ENCODE peak calls at places on chromosomes 16 and 17, in four cellular contexts. One of them, this sample, is unnamed.

GRCh38 chr17:57311281-57312216 is 55.2 kb downstream of the MSI2 start:
- DNase-seq in H9: no peak
- DNase-seq in IMR-90: no peak
- DNase-seq in H1: no peak
- DNase-seq in this sample: no peak

GRCh38 chr17:14745122-14745521 is 444.2 kb downstream of the HS3ST3B1 start:
- DNase-seq in H9: no peak
- DNase-seq in IMR-90: peak; percentile 46
- DNase-seq in H1: no peak
- DNase-seq in this sample: no peak

GRCh38 chr17:19744922-19745757 is 3.0 kb downstream of the ALDH3A1 start:
- DNase-seq in IMR-90: peak; percentile 55
- DNase-seq in H1: peak; percentile 100
- DNase-seq in H9: peak; percentile 98
- DNase-seq in this sample: peak; percentile 93

GRCh38 chr17:61076649-61077048 is 323.0 kb upstream of the TBX2 start:
- DNase-seq in IMR-90: peak; percentile 32
- DNase-seq in H9: no peak
- DNase-seq in H1: no peak
- DNase-seq in this sample: no peak

GRCh38 chr17:74190154-74190553 is 13.3 kb upstream of the RPL38 start:
- DNase-seq in H1: no peak
- DNase-seq in IMR-90: peak; percentile 61
- DNase-seq in H9: no peak
- DNase-seq in this sample: peak; percentile 78

GRCh38 chr16:47051031-47051430 is 77.6 kb upstream of the DNAJA2 start:
- DNase-seq in IMR-90: no peak
- DNase-seq in H9: no peak
- DNase-seq in H1: no peak
- DNase-seq in this sample: no peak

GRCh38 chr17:58184308-58184985 is 8.1 kb upstream of the EPX start:
- DNase-seq in IMR-90: peak; percentile 47
- DNase-seq in H1: no peak
- DNase-seq in H9: peak; percentile 88
- DNase-seq in this sample: peak; percentile 88

GRCh38 chr17:48483471-48484131 is 47.2 kb downstream of the HOXB1 start:
- DNase-seq in H1: no peak
- DNase-seq in H9: no peak
- DNase-seq in IMR-90: peak; percentile 100
- DNase-seq in this sample: peak; percentile 47

GRCh38 chr17:81239714-81240555 is 817 bp downstream of the NDUFAF8 start:
- DNase-seq in H9: no peak
- DNase-seq in H1: no peak
- DNase-seq in IMR-90: peak; percentile 6
- DNase-seq in this sample: no peak

GRCh38 chr17:60077672-60078519 is 825 bp downstream of the HEATR6 start:
- DNase-seq in H1: no peak
- DNase-seq in H9: no peak
- DNase-seq in IMR-90: no peak
- DNase-seq in this sample: no peak

GRCh38 chr17:3838206-3838605 is 7.8 kb downstream of the NCBP3 start:
- DNase-seq in IMR-90: no peak
- DNase-seq in H1: no peak
- DNase-seq in H9: no peak
- DNase-seq in this sample: no peak

GRCh38 chr16:69286941-69287713 is 24.0 kb upstream of the VPS4A start:
- DNase-seq in H9: no peak
- DNase-seq in IMR-90: peak; percentile 78
- DNase-seq in H1: no peak
- DNase-seq in this sample: peak; percentile 47

GRCh38 chr16:68252383-68252782 is 7.2 kb downstream of the PLA2G15 start:
- DNase-seq in IMR-90: no peak
- DNase-seq in H1: no peak
- DNase-seq in H9: no peak
- DNase-seq in this sample: no peak

GRCh38 chr17:21474815-21475214 is 98.7 kb downstream of the KCNJ12 start:
- DNase-seq in H1: peak; percentile 40
- DNase-seq in H9: no peak
- DNase-seq in IMR-90: no peak
- DNase-seq in this sample: no peak

GRCh38 chr16:73042807-73043206 is 5.1 kb downstream of the ZFHX3 start:
- DNase-seq in H1: no peak
- DNase-seq in H9: no peak
- DNase-seq in IMR-90: no peak
- DNase-seq in this sample: no peak

GRCh38 chr17:41624208-41625101 is at the start of gene KRT17:
- DNase-seq in H9: peak; percentile 62
- DNase-seq in IMR-90: no peak
- DNase-seq in H1: no peak
- DNase-seq in this sample: peak; percentile 36

GRCh38 chr16:7861891-7862585 is 529.4 kb downstream of the RBFOX1 start:
- DNase-seq in H1: no peak
- DNase-seq in H9: no peak
- DNase-seq in IMR-90: no peak
- DNase-seq in this sample: peak; percentile 88

GRCh38 chr17:51298508-51299371 is 38.4 kb downstream of the UTP18 start:
- DNase-seq in IMR-90: peak; percentile 54
- DNase-seq in H1: no peak
- DNase-seq in H9: peak; percentile 43
- DNase-seq in this sample: peak; percentile 75

GRCh38 chr17:75595284-75595918 is 7.8 kb downstream of the MYO15B start:
- DNase-seq in IMR-90: no peak
- DNase-seq in H9: peak; percentile 37
- DNase-seq in H1: no peak
- DNase-seq in this sample: no peak

GRCh38 chr17:71824671-71825070 is 296.1 kb upstream of the SOX9 start:
- DNase-seq in IMR-90: no peak
- DNase-seq in H1: no peak
- DNase-seq in H9: no peak
- DNase-seq in this sample: peak; percentile 27
- H3K27ac ChIP-seq in IMR-90: no peak overlapping the region
- H3K27ac ChIP-seq in H1: no peak overlapping the region
- H3K27ac ChIP-seq in H9: no peak overlapping the region
- H3K27ac ChIP-seq in this sample: no peak overlapping the region

GRCh38 chr17:8925141-8925540 is 40.4 kb downstream of the PIK3R5 start:
- DNase-seq in IMR-90: no peak
- DNase-seq in H1: no peak
- DNase-seq in H9: no peak
- DNase-seq in this sample: no peak
- H3K56ac ChIP-seq in IMR-90: no peak overlapping the region
- H3K56ac ChIP-seq in H1: peak overlapping the region; percentile 97
- H3K56ac ChIP-seq in H9: no peak overlapping the region
- H3K56ac ChIP-seq in this sample: no peak overlapping the region

DNA sequence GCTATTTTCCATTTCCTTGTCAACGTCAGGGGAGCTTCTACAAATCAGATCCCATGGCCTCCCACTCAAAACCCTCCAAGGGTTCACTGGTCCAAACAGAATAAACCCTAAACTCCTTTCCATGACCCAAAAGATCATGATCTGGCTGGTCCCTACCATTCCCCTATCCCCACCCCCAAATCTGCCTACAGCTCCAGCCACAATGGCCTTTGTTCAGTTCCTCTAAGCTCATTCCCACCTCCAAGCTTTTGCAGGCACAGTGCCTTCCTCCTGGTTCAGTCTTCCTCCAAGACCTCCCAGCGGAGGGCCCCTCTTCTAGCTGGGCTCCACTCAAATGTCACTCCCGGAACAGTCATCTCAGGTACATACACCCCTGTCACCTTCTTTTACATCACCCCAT is 2.0 kb downstream of the GPRC5B start:
- DNase-seq in H9: peak; percentile 48
- DNase-seq in IMR-90: no peak
- DNase-seq in H1: peak; percentile 58
- DNase-seq in this sample: peak; percentile 62
- H3K27ac ChIP-seq in H9: peak overlapping the region; percentile 28
- H3K27ac ChIP-seq in IMR-90: no peak overlapping the region
- H3K27ac ChIP-seq in H1: peak overlapping the region; percentile 63
- H3K27ac ChIP-seq in this sample: peak overlapping the region; percentile 13

GRCh38 chr16:13421726-13422125 is 498.2 kb upstream of the ERCC4 start:
- DNase-seq in H1: no peak
- DNase-seq in H9: no peak
- DNase-seq in IMR-90: no peak
- DNase-seq in this sample: peak; percentile 83
- H3K56ac ChIP-seq in H1: no peak overlapping the region
- H3K56ac ChIP-seq in H9: no peak overlapping the region
- H3K56ac ChIP-seq in IMR-90: no peak overlapping the region
- H3K56ac ChIP-seq in this sample: peak overlapping the region; percentile 51

GRCh38 chr17:36608280-36608679 is 6.9 kb downstream of the MRM1 start:
- DNase-seq in H1: no peak
- DNase-seq in IMR-90: no peak
- DNase-seq in H9: no peak
- DNase-seq in this sample: no peak
- H3K27ac ChIP-seq in H1: no peak overlapping the region
- H3K27ac ChIP-seq in IMR-90: no peak overlapping the region
- H3K27ac ChIP-seq in H9: no peak overlapping the region
- H3K27ac ChIP-seq in this sample: no peak overlapping the region

GRCh38 chr16:3486506-3487215 is 8.6 kb downstream of the C16orf90 start:
- DNase-seq in H1: no peak
- DNase-seq in H9: no peak
- DNase-seq in IMR-90: no peak
- DNase-seq in this sample: no peak

GRCh38 chr16:3482659-3483241 is 12.5 kb downstream of the C16orf90 start:
- DNase-seq in IMR-90: no peak
- DNase-seq in H9: no peak
- DNase-seq in H1: no peak
- DNase-seq in this sample: no peak

GRCh38 chr16:3485097-3485470 is 10.2 kb downstream of the C16orf90 start:
- DNase-seq in H9: no peak
- DNase-seq in IMR-90: no peak
- DNase-seq in H1: no peak
- DNase-seq in this sample: no peak

GRCh38 chr16:3485821-3486505 is 9.3 kb downstream of the C16orf90 start:
- DNase-seq in IMR-90: no peak
- DNase-seq in H9: no peak
- DNase-seq in H1: no peak
- DNase-seq in this sample: peak; percentile 57

GRCh38 chr16:3484328-3485096 is 10.8 kb downstream of the C16orf90 start:
- DNase-seq in H9: no peak
- DNase-seq in H1: no peak
- DNase-seq in IMR-90: no peak
- DNase-seq in this sample: no peak
- H3K56ac ChIP-seq in H9: no peak overlapping the region
- H3K56ac ChIP-seq in H1: no peak overlapping the region
- H3K56ac ChIP-seq in IMR-90: no peak overlapping the region
- H3K56ac ChIP-seq in this sample: no peak overlapping the region

DNA sequence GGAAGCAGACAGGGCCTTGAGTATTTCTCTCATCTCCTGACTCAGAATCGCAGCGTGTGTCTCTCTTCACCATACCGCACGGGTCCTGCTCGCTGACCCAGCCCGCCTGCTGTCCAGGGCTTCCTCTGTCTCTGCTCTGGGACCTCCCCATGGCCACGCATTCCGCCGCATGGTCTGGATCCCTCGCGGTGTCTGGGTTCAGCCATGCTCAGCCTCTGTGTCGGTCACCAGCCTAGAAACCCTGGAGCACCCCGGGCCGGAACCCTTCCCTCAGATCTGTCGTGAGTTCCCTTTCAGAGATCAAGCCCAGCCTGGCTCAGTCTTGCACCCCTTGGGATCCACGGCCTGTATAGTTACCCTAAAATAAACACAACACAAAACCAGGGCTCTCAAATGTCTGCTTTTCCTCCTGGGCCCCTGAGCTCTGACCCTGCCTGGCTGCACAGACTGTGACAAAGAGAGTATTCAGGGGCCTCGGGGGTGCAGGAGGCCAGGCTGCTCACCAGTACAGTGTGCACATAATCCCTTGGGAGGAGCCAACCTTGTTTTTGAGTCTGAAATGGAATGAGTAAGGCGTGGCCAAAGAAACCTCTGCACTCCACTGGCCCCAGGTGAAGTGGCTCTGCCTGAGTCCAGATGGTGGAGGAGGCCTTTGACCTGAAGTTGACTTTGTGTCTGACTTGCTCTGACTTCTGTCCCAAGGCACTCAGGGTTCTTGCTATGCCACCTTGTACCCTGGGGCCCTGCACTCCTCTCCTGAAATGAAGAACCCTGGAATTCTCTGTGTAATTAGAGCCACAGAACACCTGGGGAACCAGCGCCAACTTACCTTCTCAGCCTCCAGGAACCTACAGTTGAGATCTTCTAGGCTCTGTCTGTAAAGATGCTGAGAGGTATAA is 5.8 kb upstream of the SPIRE2 start:
- DNase-seq in H9: no peak
- DNase-seq in H1: no peak
- DNase-seq in IMR-90: no peak
- DNase-seq in this sample: no peak
- H3K27ac ChIP-seq in H9: no peak overlapping the region
- H3K27ac ChIP-seq in H1: no peak overlapping the region
- H3K27ac ChIP-seq in IMR-90: no peak overlapping the region
- H3K27ac ChIP-seq in this sample: no peak overlapping the region

DNA sequence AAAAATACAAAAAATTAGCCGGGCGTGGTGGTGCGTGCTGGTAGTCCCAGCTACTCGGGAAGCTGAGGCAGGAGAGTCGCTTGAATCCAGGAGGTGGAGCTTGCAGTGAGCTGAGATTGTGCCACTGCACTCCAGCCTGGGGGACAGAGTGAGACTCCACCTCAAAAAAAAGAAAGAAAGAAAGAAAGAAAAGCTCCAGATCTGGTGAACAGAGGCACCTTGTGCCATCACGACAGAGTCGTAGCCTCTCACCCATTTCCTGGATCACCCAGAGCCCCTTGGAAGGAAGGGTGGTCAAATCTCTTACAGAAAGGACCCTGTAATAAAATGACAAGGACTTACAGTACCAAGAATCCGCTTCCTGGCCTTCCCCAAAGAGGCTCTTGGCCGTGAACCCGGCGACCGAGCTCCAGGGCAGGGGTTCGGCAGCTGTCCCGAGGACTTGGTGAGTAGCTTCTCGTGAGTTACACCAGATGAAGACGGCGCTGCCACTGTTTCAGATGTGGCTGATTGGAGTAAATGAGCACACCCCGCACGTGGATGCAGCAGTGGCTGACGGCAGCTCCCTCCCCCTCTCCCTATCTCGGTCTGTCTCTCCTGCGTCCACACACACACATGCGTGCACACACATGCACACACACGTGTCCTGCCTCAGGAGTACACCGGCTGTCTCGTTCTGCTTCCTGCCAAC is 13.5 kb downstream of the LGALS3BP start:
- DNase-seq in H9: peak; percentile 33
- DNase-seq in IMR-90: no peak
- DNase-seq in H1: no peak
- DNase-seq in this sample: no peak
- H3K56ac ChIP-seq in H9: no peak overlapping the region
- H3K56ac ChIP-seq in IMR-90: no peak overlapping the region
- H3K56ac ChIP-seq in H1: no peak overlapping the region
- H3K56ac ChIP-seq in this sample: no peak overlapping the region

GRCh38 chr16:85232369-85233142 is 120.3 kb upstream of the CIBAR2 start:
- DNase-seq in H9: no peak
- DNase-seq in H1: no peak
- DNase-seq in IMR-90: no peak
- DNase-seq in this sample: no peak
- H3K27ac ChIP-seq in H9: no peak overlapping the region
- H3K27ac ChIP-seq in H1: no peak overlapping the region
- H3K27ac ChIP-seq in IMR-90: peak overlapping the region; percentile 31
- H3K27ac ChIP-seq in this sample: no peak overlapping the region

GRCh38 chr16:89330177-89330856 is 112.8 kb downstream of the ZNF778 start:
- DNase-seq in H1: no peak
- DNase-seq in H9: peak; percentile 67
- DNase-seq in IMR-90: peak; percentile 52
- DNase-seq in this sample: peak; percentile 70
- H3K56ac ChIP-seq in H1: no peak overlapping the region
- H3K56ac ChIP-seq in H9: no peak overlapping the region
- H3K56ac ChIP-seq in IMR-90: no peak overlapping the region
- H3K56ac ChIP-seq in this sample: no peak overlapping the region